ENCODE peak calls at places on chromosomes 6 and 20, in four cellular contexts. B, W, E and H are unnamed samples.
A peak's percentile ranks its signal among the peaks of the same experiment; 100 is the strongest.

GRCh38 chr20:16260911-16261310 is 312.3 kb downstream of the KIF16B start:
- DNase-seq in B (no peak), W (peak; percentile 43), E (no peak), H (no peak)

GRCh38 chr6:88013554-88013953 is 34.1 kb upstream of the SPACA1 start:
- DNase-seq in B (no peak), W (no peak), E (no peak), H (no peak)

GRCh38 chr20:23445596-23446217 is 6.2 kb downstream of the CSTL1 start:
- DNase-seq in B (peak; percentile 55), W (peak; percentile 88), E (no peak), H (peak; percentile 96)

GRCh38 chr20:7151666-7152065 is 384.2 kb downstream of the BMP2 start:
- DNase-seq in B (no peak), W (no peak), E (no peak), H (no peak)

GRCh38 chr6:155448823-155449789 is 6.5 kb downstream of the NOX3 start:
- DNase-seq in B (no peak), W (no peak), E (no peak), H (peak; percentile 78)

GRCh38 chr20:36320261-36320897 is 14.2 kb downstream of the DLGAP4 start:
- DNase-seq in B (no peak), W (no peak), E (no peak), H (peak; percentile 66)

GRCh38 chr6:52574709-52575489 is 2.0 kb downstream of the TRAM2 start:
- DNase-seq in B (no peak), W (peak; percentile 69), E (peak; percentile 83), H (peak; percentile 88)

GRCh38 chr6:91376686-91377085 is 789.8 kb upstream of the MAP3K7 start:
- DNase-seq in B (no peak), W (no peak), E (no peak), H (no peak)

GRCh38 chr20:62644044-62644795 is 1.9 kb downstream of the SLCO4A1 start:
- DNase-seq in B (no peak), W (no peak), E (no peak), H (no peak)

GRCh38 chr20:47070176-47070575 is 175.5 kb downstream of the EYA2 start:
- DNase-seq in B (peak; percentile 24), W (no peak), E (no peak), H (peak; percentile 73)

GRCh38 chr20:20010639-20011500 is 6.3 kb upstream of the NAA20 start:
- DNase-seq in B (peak; percentile 49), W (peak; percentile 75), E (no peak), H (peak; percentile 76)

GRCh38 chr6:128162423-128162822 is 261.6 kb upstream of the THEMIS start:
- DNase-seq in B (no peak), W (no peak), E (no peak), H (no peak)

GRCh38 chr6:38509713-38510112 is 130.0 kb downstream of the BTBD9 start:
- DNase-seq in B (peak; percentile 46), W (peak; percentile 67), E (no peak), H (no peak)

GRCh38 chr6:142680308-142680707 is 264.7 kb downstream of the HIVEP2 start:
- DNase-seq in B (peak; percentile 38), W (peak; percentile 22), E (no peak), H (no peak)

GRCh38 chr6:99885051-99885450 is 109.0 kb downstream of the MCHR2 start:
- DNase-seq in B (no peak), W (no peak), E (no peak), H (no peak)

GRCh38 chr20:54167909-54168872 is 5.6 kb downstream of the CYP24A1 start:
- DNase-seq in B (peak; percentile 40), W (peak; percentile 47), E (no peak), H (no peak)

GRCh38 chr6:106290954-106291353 is 34.6 kb downstream of the ATG5 start:
- DNase-seq in B (no peak), W (no peak), E (no peak), H (no peak)

GRCh38 chr6:148866657-148867268 is 119.9 kb downstream of the UST start:
- DNase-seq in B (no peak), W (no peak), E (no peak), H (no peak)

GRCh38 chr6:2891768-2892170 is 11.3 kb downstream of the SERPINB9 start:
- DNase-seq in B (no peak), W (no peak), E (no peak), H (no peak)

GRCh38 chr6:455006-455585 is 63.5 kb downstream of the IRF4 start:
- DNase-seq in B (no peak), W (peak; percentile 39), E (no peak), H (no peak)

GRCh38 chr6:70709826-70710225 is 42.1 kb downstream of the SMAP1 start:
- DNase-seq in B (peak; percentile 74), W (peak; percentile 85), E (no peak), H (no peak)

GRCh38 chr20:1388706-1389483 is 4.0 kb downstream of the FKBP1A start:
- DNase-seq in B (no peak), W (no peak), E (no peak), H (no peak)

GRCh38 chr20:36112112-36112511 is 42.4 kb upstream of the EPB41L1 start:
- DNase-seq in B (no peak), W (no peak), E (no peak), H (no peak)

GRCh38 chr20:16514145-16514544 is 59.1 kb downstream of the KIF16B start:
- DNase-seq in B (no peak), W (no peak), E (no peak), H (no peak)

GRCh38 chr6:137927777-137928218 is 60.7 kb downstream of the TNFAIP3 start:
- DNase-seq in B (peak; percentile 35), W (no peak), E (no peak), H (no peak)

GRCh38 chr20:50321797-50322480 is 131.3 kb downstream of the CEBPB start:
- DNase-seq in B (peak; percentile 80), W (peak; percentile 49), E (no peak), H (peak; percentile 83)

GRCh38 chr6:28443112-28443773 is at the start of gene ZSCAN23:
- DNase-seq in B (peak; percentile 92), W (peak; percentile 93), E (peak; percentile 87), H (peak; percentile 83)

GRCh38 chr6:170094686-170095272 is 196.1 kb downstream of the DLL1 start:
- DNase-seq in B (no peak), W (no peak), E (peak; percentile 32), H (peak; percentile 71)

GRCh38 chr6:35492664-35493284 is 4.1 kb downstream of the TEAD3 start:
- DNase-seq in B (no peak), W (no peak), E (no peak), H (peak; percentile 77)

GRCh38 chr6:140627002-140627401 is 1252.6 kb upstream of the CITED2 start:
- DNase-seq in B (no peak), W (no peak), E (no peak), H (no peak)

GRCh38 chr6:157648561-157648960 is 174.5 kb upstream of the SNX9 start:
- DNase-seq in B (no peak), W (no peak), E (no peak), H (no peak)

DNA sequence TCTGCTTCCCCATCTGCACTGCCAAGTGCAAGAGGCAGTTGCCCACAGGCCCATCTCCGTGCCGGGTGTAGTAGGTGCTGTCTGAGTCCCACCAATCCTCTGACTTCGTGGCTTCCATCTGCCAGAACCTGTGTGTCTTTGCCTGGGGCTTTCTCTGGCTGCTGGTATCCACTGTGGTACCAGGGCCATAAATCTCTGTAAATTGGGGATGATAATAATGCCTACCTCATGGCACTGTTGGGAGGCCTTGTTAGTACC is 93.9 kb upstream of the RNF24 start:
- DNase-seq in B (no peak), W (no peak), E (no peak), H (no peak)
- H3K4me3 ChIP-seq in B (no peak overlapping the region), W (no peak overlapping the region), E (no peak overlapping the region), H (no peak overlapping the region)

GRCh38 chr20:57680934-57681914 is 28.6 kb downstream of the PMEPA1 start:
- DNase-seq in B (no peak), W (no peak), E (no peak), H (no peak)
- H3K4me3 ChIP-seq in B (no peak overlapping the region), W (no peak overlapping the region), E (no peak overlapping the region), H (no peak overlapping the region)

GRCh38 chr6:37242042-37242428 is 15.5 kb upstream of the TBC1D22B start:
- DNase-seq in B (no peak), W (no peak), E (no peak), H (no peak)

GRCh38 chr6:37239950-37240713 is 17.4 kb upstream of the TBC1D22B start:
- DNase-seq in B (peak; percentile 99), W (peak; percentile 100), E (peak; percentile 97), H (peak; percentile 65)

GRCh38 chr6:37241131-37241530 is 16.4 kb upstream of the TBC1D22B start:
- DNase-seq in B (no peak), W (no peak), E (no peak), H (no peak)

GRCh38 chr6:37237789-37238188 is 19.8 kb upstream of the TBC1D22B start:
- DNase-seq in B (no peak), W (no peak), E (no peak), H (no peak)

GRCh38 chr6:37239511-37239910 is 18.1 kb upstream of the TBC1D22B start:
- DNase-seq in B (peak; percentile 82), W (peak; percentile 87), E (no peak), H (no peak)
- H3K4me3 ChIP-seq in B (no peak overlapping the region), W (no peak overlapping the region), E (no peak overlapping the region), H (no peak overlapping the region)

GRCh38 chr20:14919473-14920157 is 582.2 kb upstream of the FLRT3 start:
- DNase-seq in B (no peak), W (peak; percentile 39), E (no peak), H (no peak)
- H3K4me3 ChIP-seq in B (no peak overlapping the region), W (no peak overlapping the region), E (no peak overlapping the region), H (no peak overlapping the region)